ENCODE peak calls at places on chromosomes 5 and 9, in five cellular contexts. One of them, this sample, is unnamed.

GRCh38 chr5:93929146-93929545 is 187.7 kb upstream of the POU5F2 start:
- DNase-seq in GM12864: no peak
- DNase-seq in cardiac fibroblast: peak
- DNase-seq in cardiac muscle cell: no peak
- DNase-seq in transverse colon: no peak
- DNase-seq in this sample: no peak

GRCh38 chr5:178625679-178626483 is 969 bp downstream of the CLK4 start:
- DNase-seq in transverse colon: no peak
- DNase-seq in cardiac fibroblast: peak
- DNase-seq in cardiac muscle cell: peak
- DNase-seq in GM12864: peak
- DNase-seq in this sample: peak

GRCh38 chr5:146441896-146442295 is 5.2 kb upstream of the TCERG1 start:
- DNase-seq in cardiac muscle cell: no peak
- DNase-seq in GM12864: no peak
- DNase-seq in cardiac fibroblast: peak
- DNase-seq in transverse colon: no peak
- DNase-seq in this sample: no peak

GRCh38 chr9:10443805-10444204 is 169.0 kb downstream of the PTPRD start:
- DNase-seq in transverse colon: no peak
- DNase-seq in GM12864: no peak
- DNase-seq in cardiac muscle cell: no peak
- DNase-seq in cardiac fibroblast: no peak
- DNase-seq in this sample: no peak

GRCh38 chr5:125034331-125034730 is 287.9 kb upstream of the ZNF608 start:
- DNase-seq in cardiac fibroblast: no peak
- DNase-seq in transverse colon: peak
- DNase-seq in cardiac muscle cell: no peak
- DNase-seq in GM12864: no peak
- DNase-seq in this sample: no peak

GRCh38 chr5:158115468-158115867 is 256.5 kb upstream of the CLINT1 start:
- DNase-seq in transverse colon: no peak
- DNase-seq in cardiac fibroblast: no peak
- DNase-seq in GM12864: no peak
- DNase-seq in cardiac muscle cell: no peak
- DNase-seq in this sample: no peak

GRCh38 chr5:129904102-129904666 is at the start of gene CHSY3:
- DNase-seq in cardiac fibroblast: peak
- DNase-seq in transverse colon: peak
- DNase-seq in cardiac muscle cell: peak
- DNase-seq in GM12864: no peak
- DNase-seq in this sample: peak

GRCh38 chr5:134018154-134018985 is 13.6 kb upstream of the VDAC1 start:
- DNase-seq in GM12864: no peak
- DNase-seq in cardiac fibroblast: no peak
- DNase-seq in transverse colon: peak
- DNase-seq in cardiac muscle cell: no peak
- DNase-seq in this sample: no peak

GRCh38 chr5:96785719-96786118 is 22.0 kb downstream of the ERAP1 start:
- DNase-seq in GM12864: no peak
- DNase-seq in cardiac muscle cell: no peak
- DNase-seq in cardiac fibroblast: no peak
- DNase-seq in transverse colon: no peak
- DNase-seq in this sample: no peak

GRCh38 chr9:81566074-81566698 is 123.2 kb downstream of the TLE1 start:
- DNase-seq in cardiac fibroblast: no peak
- DNase-seq in GM12864: no peak
- DNase-seq in cardiac muscle cell: no peak
- DNase-seq in transverse colon: no peak
- DNase-seq in this sample: no peak

GRCh38 chr5:120306331-120306730 is 157.8 kb upstream of the PRR16 start:
- DNase-seq in transverse colon: no peak
- DNase-seq in cardiac fibroblast: peak
- DNase-seq in cardiac muscle cell: no peak
- DNase-seq in GM12864: no peak
- DNase-seq in this sample: no peak

GRCh38 chr5:111792659-111793058 is 35.7 kb upstream of the NREP start:
- DNase-seq in transverse colon: no peak
- DNase-seq in cardiac fibroblast: peak
- DNase-seq in cardiac muscle cell: no peak
- DNase-seq in GM12864: no peak
- DNase-seq in this sample: no peak

GRCh38 chr5:39014544-39014943 is 59.7 kb downstream of the RICTOR start:
- DNase-seq in cardiac fibroblast: peak
- DNase-seq in GM12864: no peak
- DNase-seq in cardiac muscle cell: no peak
- DNase-seq in transverse colon: no peak
- DNase-seq in this sample: no peak

GRCh38 chr5:36273809-36274526 is 27.7 kb downstream of the RANBP3L start:
- DNase-seq in cardiac muscle cell: no peak
- DNase-seq in cardiac fibroblast: no peak
- DNase-seq in GM12864: no peak
- DNase-seq in transverse colon: no peak
- DNase-seq in this sample: no peak

GRCh38 chr9:93642961-93643360 is 66.6 kb downstream of the PHF2 start:
- DNase-seq in GM12864: no peak
- DNase-seq in cardiac fibroblast: peak
- DNase-seq in transverse colon: no peak
- DNase-seq in cardiac muscle cell: no peak
- DNase-seq in this sample: no peak

GRCh38 chr5:32100903-32101302 is 73.2 kb downstream of the GOLPH3 start:
- DNase-seq in cardiac fibroblast: no peak
- DNase-seq in transverse colon: no peak
- DNase-seq in cardiac muscle cell: no peak
- DNase-seq in GM12864: no peak
- DNase-seq in this sample: no peak

GRCh38 chr5:16483361-16483760 is 17.8 kb upstream of the ZNF622 start:
- DNase-seq in cardiac fibroblast: no peak
- DNase-seq in transverse colon: no peak
- DNase-seq in GM12864: no peak
- DNase-seq in cardiac muscle cell: no peak
- DNase-seq in this sample: no peak

GRCh38 chr9:90432951-90433350 is 209.7 kb downstream of the DIRAS2 start:
- DNase-seq in cardiac fibroblast: no peak
- DNase-seq in GM12864: no peak
- DNase-seq in transverse colon: no peak
- DNase-seq in cardiac muscle cell: no peak
- DNase-seq in this sample: no peak

GRCh38 chr5:89083791-89084190 is 200.8 kb upstream of the MEF2C start:
- DNase-seq in cardiac fibroblast: peak
- DNase-seq in transverse colon: no peak
- DNase-seq in GM12864: no peak
- DNase-seq in cardiac muscle cell: no peak
- DNase-seq in this sample: no peak

GRCh38 chr5:89081360-89081759 is 198.4 kb upstream of the MEF2C start:
- DNase-seq in cardiac fibroblast: no peak
- DNase-seq in GM12864: no peak
- DNase-seq in transverse colon: no peak
- DNase-seq in cardiac muscle cell: no peak
- DNase-seq in this sample: no peak

DNA sequence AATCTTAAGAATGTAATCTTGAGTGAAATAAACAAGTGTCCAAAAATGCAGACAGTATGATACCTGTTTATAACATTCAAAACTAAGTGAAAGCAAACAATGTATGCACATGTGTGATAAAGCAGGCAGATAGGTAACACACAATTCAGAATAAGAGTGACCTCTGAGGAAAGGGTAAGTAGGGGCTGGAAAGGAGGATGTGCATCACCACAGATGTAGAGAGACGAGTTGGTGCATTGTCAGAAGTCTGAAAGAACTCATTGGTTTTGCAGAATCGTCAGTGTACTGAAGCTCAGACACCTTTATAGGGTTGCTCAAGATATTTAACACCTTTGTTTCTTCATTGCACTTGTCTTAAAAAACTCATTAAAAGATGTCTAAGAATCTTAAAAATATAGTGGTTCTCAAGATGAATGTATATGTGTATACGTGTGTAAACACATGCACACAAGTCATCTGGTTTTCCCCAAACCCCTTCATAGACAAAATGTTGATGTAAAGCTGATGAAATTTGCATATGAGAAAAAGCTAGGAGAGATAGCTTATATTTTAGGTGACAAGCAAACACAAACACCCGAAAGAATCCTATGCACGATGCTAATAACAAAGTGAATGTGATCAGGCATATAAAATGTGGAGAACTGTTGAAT is 197.6 kb upstream of the MEF2C start:
- DNase-seq in GM12864: no peak
- DNase-seq in cardiac muscle cell: no peak
- DNase-seq in cardiac fibroblast: no peak
- DNase-seq in transverse colon: no peak
- DNase-seq in this sample: no peak
- TF ChIP-seq CTCF in GM12864: no peak
- TF ChIP-seq CTCF in cardiac muscle cell: no peak
- TF ChIP-seq CTCF in cardiac fibroblast: no peak
- TF ChIP-seq CTCF in transverse colon: no peak
- TF ChIP-seq CTCF in this sample: no peak

GRCh38 chr5:170746081-170746951 is 37.2 kb upstream of the GABRP start:
- DNase-seq in GM12864: no peak
- DNase-seq in cardiac muscle cell: no peak
- DNase-seq in cardiac fibroblast: no peak
- DNase-seq in transverse colon: no peak
- DNase-seq in this sample: no peak

GRCh38 chr5:170748986-170749385 is 34.5 kb upstream of the GABRP start:
- DNase-seq in GM12864: no peak
- DNase-seq in cardiac fibroblast: no peak
- DNase-seq in cardiac muscle cell: no peak
- DNase-seq in transverse colon: no peak
- DNase-seq in this sample: peak

GRCh38 chr5:170746952-170747340 is 36.6 kb upstream of the GABRP start:
- DNase-seq in transverse colon: no peak
- DNase-seq in GM12864: no peak
- DNase-seq in cardiac muscle cell: no peak
- DNase-seq in cardiac fibroblast: no peak
- DNase-seq in this sample: no peak

GRCh38 chr5:170747357-170747756 is 36.2 kb upstream of the GABRP start:
- DNase-seq in transverse colon: no peak
- DNase-seq in cardiac muscle cell: peak
- DNase-seq in cardiac fibroblast: no peak
- DNase-seq in GM12864: no peak
- DNase-seq in this sample: no peak

DNA sequence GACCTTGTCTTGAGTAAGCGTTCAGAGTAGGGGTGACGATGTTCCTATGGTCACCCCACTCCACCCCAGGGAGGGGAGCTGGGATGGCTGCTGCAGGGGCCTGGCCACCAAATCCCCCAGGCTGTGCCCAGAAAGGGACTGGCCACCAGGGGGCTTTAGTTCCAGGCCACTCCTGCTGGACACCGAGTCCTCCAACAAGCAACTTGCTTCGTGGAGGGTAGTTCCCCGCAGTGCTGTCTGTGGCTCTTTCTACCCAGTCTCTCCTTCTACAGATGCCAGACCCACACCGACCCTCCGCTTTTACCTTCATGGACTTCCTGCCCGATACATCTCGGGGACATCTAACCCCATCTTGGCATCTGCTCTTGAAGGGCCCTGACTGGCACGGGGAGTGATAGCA is 35.7 kb upstream of the GABRP start:
- DNase-seq in cardiac muscle cell: peak
- DNase-seq in GM12864: no peak
- DNase-seq in cardiac fibroblast: peak
- DNase-seq in transverse colon: no peak
- DNase-seq in this sample: peak
- TF ChIP-seq CTCF in cardiac muscle cell: peak
- TF ChIP-seq CTCF in GM12864: no peak
- TF ChIP-seq CTCF in cardiac fibroblast: peak
- TF ChIP-seq CTCF in transverse colon: no peak
- TF ChIP-seq CTCF in this sample: peak

DNA sequence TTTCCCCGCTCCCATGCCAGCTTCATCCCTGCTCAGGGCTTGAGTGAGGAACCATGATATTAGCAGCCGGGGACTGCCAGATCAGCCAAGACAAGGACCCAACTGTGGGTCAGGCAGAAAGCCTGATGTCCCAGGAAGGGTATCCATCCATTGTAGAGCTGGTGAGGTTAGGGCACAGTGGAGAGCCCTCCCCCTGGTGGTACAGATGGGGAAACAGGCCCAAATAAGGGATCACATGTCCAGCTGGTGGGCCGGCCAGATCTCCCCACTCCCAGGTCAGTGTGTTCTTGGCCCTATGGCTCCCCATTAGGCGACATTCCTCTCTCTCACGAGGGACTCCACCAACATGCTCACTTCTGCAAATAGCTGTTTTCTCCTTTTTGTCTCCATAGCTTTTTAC is 9.0 kb downstream of the CDX1 start:
- DNase-seq in cardiac fibroblast: peak
- DNase-seq in cardiac muscle cell: peak
- DNase-seq in transverse colon: no peak
- DNase-seq in GM12864: no peak
- DNase-seq in this sample: no peak
- TF ChIP-seq CTCF in cardiac fibroblast: peak
- TF ChIP-seq CTCF in cardiac muscle cell: peak
- TF ChIP-seq CTCF in transverse colon: peak
- TF ChIP-seq CTCF in GM12864: peak
- TF ChIP-seq CTCF in this sample: peak

GRCh38 chr5:1011226-1011631 is 2.6 kb downstream of the NKD2 start:
- DNase-seq in cardiac muscle cell: peak
- DNase-seq in GM12864: no peak
- DNase-seq in cardiac fibroblast: no peak
- DNase-seq in transverse colon: peak
- DNase-seq in this sample: peak
- TF ChIP-seq CTCF in cardiac muscle cell: peak
- TF ChIP-seq CTCF in GM12864: peak
- TF ChIP-seq CTCF in cardiac fibroblast: peak
- TF ChIP-seq CTCF in transverse colon: peak
- TF ChIP-seq CTCF in this sample: peak

DNA sequence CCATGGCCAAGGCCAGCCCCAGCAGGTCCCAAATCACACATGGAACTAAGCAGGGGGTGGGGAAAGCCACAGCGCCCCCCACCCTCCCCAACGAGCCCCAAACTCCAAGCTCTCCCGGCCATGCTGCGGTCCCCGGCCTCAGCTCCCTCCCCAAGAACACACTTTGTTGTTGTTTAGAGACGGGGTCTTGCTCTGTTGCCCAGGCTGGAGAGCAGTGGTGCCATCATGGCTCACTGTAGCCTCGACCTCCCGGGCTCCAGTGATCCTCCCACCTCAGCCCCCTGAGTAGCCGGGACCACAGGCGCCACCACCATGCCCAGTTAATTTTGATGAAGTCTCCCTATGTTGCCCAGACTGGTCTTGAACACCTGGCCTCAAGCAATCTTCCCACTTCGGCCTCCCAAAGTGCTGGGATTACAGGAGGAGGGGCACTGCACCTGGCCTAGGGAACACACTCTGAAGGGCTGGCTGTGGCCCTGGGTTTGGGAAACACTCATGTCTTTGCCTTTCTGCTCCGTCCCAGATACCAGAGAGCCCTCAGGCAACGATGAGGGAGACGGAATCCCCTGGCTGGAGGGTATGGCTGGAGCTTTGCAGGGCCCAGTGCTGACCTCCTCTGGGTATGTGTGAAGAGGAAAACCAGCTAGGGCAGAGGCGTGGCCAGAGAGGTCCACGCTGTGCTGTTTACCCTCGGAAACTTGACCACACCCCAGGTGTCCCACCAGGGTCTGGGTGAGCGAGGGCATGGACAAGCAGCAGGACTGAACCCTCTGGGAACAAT is 53.2 kb upstream of the UBAC1 start:
- DNase-seq in GM12864: no peak
- DNase-seq in cardiac muscle cell: no peak
- DNase-seq in transverse colon: peak
- DNase-seq in cardiac fibroblast: no peak
- DNase-seq in this sample: no peak
- TF ChIP-seq CTCF in GM12864: no peak
- TF ChIP-seq CTCF in cardiac muscle cell: no peak
- TF ChIP-seq CTCF in transverse colon: no peak
- TF ChIP-seq CTCF in cardiac fibroblast: no peak
- TF ChIP-seq CTCF in this sample: no peak

This sample was measured in glutamatergic neuron.